ENCODE peak calls at places on chromosomes 6 and 20, in nine cellular contexts. M is nucleus accumbens; F is sciatic nerve; P is fibroblast of pulmonary artery; C is ovary; W is GDM1; T is activated CD4-positive, alpha-beta T cell treated with anti-CD3 and anti-CD28 coated beads, Interleukin-2, amount 10 ng/mL, durations not matched to agents 7 days and 5 days; D is NCI-H774; U is psoas muscle. Z is an unnamed sample.

GRCh38 chr6:151675746-151676459 is 131.6 kb upstream of the ESR1 start:
- DNase-seq in M (no peak), F (no peak), P (peak), C (no peak), W (no peak), T (peak), D (peak), U (no peak), Z (peak)

GRCh38 chr20:8132632-8133587 is 844 bp downstream of the PLCB1 start:
- DNase-seq in M (no peak), F (peak), P (peak), C (peak), W (no peak), T (peak), D (no peak), U (peak), Z (peak)

GRCh38 chr6:14703586-14703985 is 542.3 kb upstream of the JARID2 start:
- DNase-seq in M (no peak), F (no peak), P (peak), C (no peak), W (no peak), T (no peak), D (no peak), U (no peak), Z (no peak)

GRCh38 chr20:63318391-63319163 is 25.6 kb downstream of the COL20A1 start:
- DNase-seq in M (no peak), F (no peak), P (no peak), C (peak), W (no peak), T (no peak), D (no peak), U (peak), Z (peak)

GRCh38 chr20:44017905-44018683 is 103.4 kb downstream of the TOX2 start:
- DNase-seq in M (no peak), F (peak), P (peak), C (peak), W (no peak), T (no peak), D (peak), U (no peak), Z (peak)

GRCh38 chr6:51778666-51779065 is 308.7 kb downstream of the PKHD1 start:
- DNase-seq in M (no peak), F (no peak), P (no peak), C (no peak), W (no peak), T (no peak), D (no peak), U (no peak), Z (no peak)

GRCh38 chr20:53020376-53020775 is 48.2 kb downstream of the TSHZ2 start:
- DNase-seq in M (no peak), F (no peak), P (no peak), C (no peak), W (no peak), T (no peak), D (no peak), U (no peak), Z (no peak)

GRCh38 chr20:9052136-9052535 is 16.8 kb upstream of the PLCB4 start:
- DNase-seq in M (no peak), F (no peak), P (no peak), C (no peak), W (no peak), T (no peak), D (no peak), U (no peak), Z (no peak)

GRCh38 chr6:136216503-136216902 is 33.6 kb downstream of the MTFR2 start:
- DNase-seq in M (no peak), F (no peak), P (no peak), C (no peak), W (no peak), T (no peak), D (no peak), U (no peak), Z (no peak)

GRCh38 chr6:64774881-64775280 is 932.1 kb downstream of the EYS start:
- DNase-seq in M (no peak), F (no peak), P (no peak), C (no peak), W (no peak), T (no peak), D (no peak), U (no peak), Z (no peak)

GRCh38 chr20:61938839-61939690 is 126.6 kb downstream of the TAF4 start:
- DNase-seq in M (no peak), F (no peak), P (no peak), C (no peak), W (no peak), T (no peak), D (no peak), U (peak), Z (no peak)

GRCh38 chr20:25043499-25044260 is 14.3 kb downstream of the ACSS1 start:
- DNase-seq in M (no peak), F (no peak), P (no peak), C (no peak), W (no peak), T (no peak), D (no peak), U (peak), Z (peak)